ENCODE peak calls at places on chromosome 10, in eight cellular contexts. P, G, Z, J, I, U, D and V are unnamed samples. For H3K27me3, the result is how much of the 10 kb centered on the place peaks cover.

GRCh38 chr10:51389415-51390342 is 309.7 kb downstream of the CSTF2T start:
- DNase-seq in Z (peak), P (peak), J (peak), D (no peak), U (peak), I (no peak), G (peak), V (no peak)

GRCh38 chr10:59648711-59649201 is 60.9 kb downstream of the SLC16A9 start:
- DNase-seq in G (no peak), D (no peak), I (peak), Z (no peak), U (no peak), J (no peak), P (no peak), V (no peak)

GRCh38 chr10:71532878-71533277 is 136.2 kb downstream of the CDH23 start:
- DNase-seq in Z (no peak), J (no peak), I (no peak), D (no peak), P (no peak), G (no peak), U (no peak), V (no peak)

GRCh38 chr10:127907411-127908105 is 655 bp downstream of the PTPRE start:
- DNase-seq in G (no peak), J (no peak), P (no peak), U (no peak), Z (peak), I (no peak), D (peak), V (peak)

GRCh38 chr10:74418285-74418872 is 267.4 kb downstream of the ADK start:
- DNase-seq in Z (peak), P (no peak), D (no peak), I (no peak), G (no peak), J (no peak), U (no peak), V (peak)

GRCh38 chr10:122849900-122850605 is 4.4 kb upstream of the CUZD1 start:
- DNase-seq in U (no peak), Z (no peak), I (no peak), G (no peak), P (no peak), J (no peak), D (no peak), V (no peak)

GRCh38 chr10:88115968-88116367 is 252.5 kb downstream of the PTEN start:
- DNase-seq in I (no peak), Z (no peak), U (no peak), P (no peak), G (no peak), D (no peak), J (no peak), V (no peak)

GRCh38 chr10:17744395-17744841 is 7.6 kb upstream of the TMEM236 start:
- DNase-seq in I (no peak), U (no peak), P (no peak), J (no peak), Z (no peak), G (no peak), D (no peak), V (no peak)

GRCh38 chr10:84562592-84562991 is 234.2 kb downstream of the CCSER2 start:
- DNase-seq in P (no peak), G (no peak), D (no peak), J (no peak), U (no peak), I (no peak), Z (no peak), V (no peak)

GRCh38 chr10:102450374-102451104 is 804 bp downstream of the C10orf95 start:
- DNase-seq in D (peak), U (peak), J (peak), G (peak), I (peak), Z (peak), P (peak), V (peak)

GRCh38 chr10:130230611-130231010 is 94.4 kb downstream of the GLRX3 start:
- DNase-seq in P (no peak), G (no peak), U (no peak), J (no peak), Z (no peak), I (no peak), D (peak), V (no peak)

GRCh38 chr10:133378251-133379096 is 588 bp upstream of the PAOX start:
- DNase-seq in D (peak), G (peak), P (peak), U (peak), J (peak), I (peak), Z (peak), V (peak)

GRCh38 chr10:100826983-100827818 is 81.8 kb downstream of the PAX2 start:
- DNase-seq in P (no peak), Z (no peak), D (no peak), I (no peak), G (no peak), J (peak), U (no peak), V (no peak)

GRCh38 chr10:132884691-132885271 is 57.6 kb downstream of the CFAP46 start:
- DNase-seq in D (peak), G (no peak), J (no peak), Z (no peak), I (peak), U (no peak), P (no peak), V (peak)

GRCh38 chr10:61791216-61791615 is 110.3 kb upstream of the ARID5B start:
- DNase-seq in I (no peak), U (no peak), D (no peak), J (no peak), P (no peak), Z (peak), G (no peak), V (no peak)

GRCh38 chr10:29345144-29345892 is 56.4 kb downstream of the LYZL1 start:
- DNase-seq in U (no peak), I (no peak), G (no peak), Z (no peak), P (no peak), D (no peak), J (no peak), V (no peak)

GRCh38 chr10:15719899-15720634 is at the start of gene ITGA8:
- DNase-seq in G (no peak), Z (peak), I (peak), U (peak), D (peak), P (no peak), J (peak), V (no peak)

GRCh38 chr10:30503700-30504462 is 69.9 kb downstream of the MAP3K8 start:
- DNase-seq in U (no peak), G (no peak), J (no peak), Z (no peak), D (no peak), P (no peak), I (no peak), V (no peak)

GRCh38 chr10:18060217-18060616 is 80.0 kb upstream of the CACNB2 start:
- DNase-seq in P (no peak), J (no peak), D (no peak), G (no peak), U (no peak), Z (peak), I (peak), V (no peak)

GRCh38 chr10:122103592-122103991 is 114.6 kb downstream of the TACC2 start:
- DNase-seq in U (no peak), G (no peak), P (no peak), D (no peak), I (no peak), J (no peak), Z (no peak), V (no peak)

GRCh38 chr10:82986216-82986615 is 1111.2 kb downstream of the NRG3 start:
- DNase-seq in U (no peak), P (no peak), J (no peak), Z (no peak), G (no peak), D (no peak), I (no peak), V (no peak)

GRCh38 chr10:34736976-34737771 is 77.9 kb downstream of the PARD3 start:
- DNase-seq in I (no peak), U (no peak), P (no peak), Z (no peak), J (peak), G (no peak), D (no peak), V (no peak)

GRCh38 chr10:35218339-35218955 is 91.8 kb downstream of the CREM start:
- DNase-seq in D (peak), I (peak), P (peak), Z (peak), J (peak), G (peak), U (peak), V (peak)

GRCh38 chr10:69045441-69046300 is 42.2 kb upstream of the SRGN start:
- DNase-seq in Z (peak), P (no peak), J (no peak), I (no peak), U (peak), D (no peak), G (peak), V (no peak)

GRCh38 chr10:43209651-43210141 is 57.2 kb downstream of the RASGEF1A start:
- DNase-seq in I (no peak), Z (no peak), J (peak), D (peak), G (no peak), P (no peak), U (no peak), V (no peak)

GRCh38 chr10:67666416-67667043 is 29.5 kb downstream of the CTNNA3 start:
- DNase-seq in Z (peak), U (peak), D (no peak), G (peak), I (no peak), J (no peak), P (no peak), V (no peak)

GRCh38 chr10:108755661-108756060 is 1167.7 kb downstream of the XPNPEP1 start:
- DNase-seq in Z (no peak), U (no peak), J (no peak), G (no peak), I (no peak), P (no peak), D (no peak), V (no peak)

GRCh38 chr10:58806970-58807630 is 294.4 kb downstream of the BICC1 start:
- DNase-seq in Z (no peak), I (no peak), U (no peak), P (no peak), J (no peak), G (no peak), D (no peak), V (no peak)

GRCh38 chr10:104642311-104643022 is 1.4 kb downstream of the SORCS3 start:
- DNase-seq in P (no peak), I (no peak), J (peak), G (no peak), Z (no peak), U (peak), D (no peak), V (peak)

GRCh38 chr10:132506711-132507466 is 30.7 kb upstream of the INPP5A start:
- DNase-seq in G (no peak), J (no peak), Z (peak), I (peak), D (no peak), U (no peak), P (no peak), V (no peak)

GRCh38 chr10:81219758-81220157 is 655.2 kb upstream of the NRG3 start:
- DNase-seq in D (no peak), U (no peak), J (no peak), Z (no peak), I (no peak), G (no peak), P (no peak), V (no peak)

GRCh38 chr10:6916601-6917000 is 336.5 kb upstream of the PRKCQ start:
- DNase-seq in U (no peak), J (no peak), P (no peak), I (no peak), Z (peak), G (no peak), D (no peak), V (no peak)

GRCh38 chr10:33556581-33556980 is 222.1 kb upstream of the NRP1 start:
- DNase-seq in D (no peak), G (no peak), J (no peak), P (no peak), I (no peak), Z (no peak), U (no peak), V (no peak)

GRCh38 chr10:111023060-111023459 is 53.8 kb upstream of the ADRA2A start:
- DNase-seq in G (no peak), Z (no peak), I (no peak), P (no peak), U (no peak), J (no peak), D (no peak), V (no peak)

GRCh38 chr10:118816471-118817168 is 61.9 kb upstream of the CACUL1 start:
- DNase-seq in J (no peak), I (no peak), G (no peak), Z (no peak), D (no peak), P (no peak), U (no peak), V (no peak)

DNA sequence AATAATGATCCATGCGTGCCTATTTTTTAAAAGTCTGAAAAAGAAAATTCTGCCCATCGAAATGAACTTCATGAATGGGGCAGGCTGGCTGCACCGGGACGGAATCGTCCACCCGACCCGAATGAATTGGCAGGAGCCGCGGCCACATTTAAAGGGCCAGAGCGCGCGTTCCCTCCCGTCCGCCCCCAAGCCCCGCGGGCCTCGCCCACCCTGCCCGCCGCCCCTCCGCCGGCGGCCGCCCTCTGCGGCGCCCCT is 318 bp upstream of the GATA3 start:
- DNase-seq in Z (no peak), P (no peak), D (no peak), I (no peak), J (no peak), G (no peak), U (no peak), V (peak)
- H3K27me3 ChIP-seq in Z (half or more), P (under half), D (half or more), I (under half), J (half or more), G (under half), U (under half), V (half or more)

GRCh38 chr10:49183596-49184542 is 4.3 kb downstream of the TMEM273 start:
- DNase-seq in Z (no peak), G (peak), I (no peak), U (peak), J (no peak), P (no peak), D (peak), V (peak)

GRCh38 chr10:49182776-49183175 is 5.4 kb downstream of the TMEM273 start:
- DNase-seq in G (no peak), J (no peak), Z (no peak), D (no peak), U (no peak), I (no peak), P (no peak), V (no peak)

GRCh38 chr10:49185213-49185612 is 3.0 kb downstream of the TMEM273 start:
- DNase-seq in I (no peak), D (no peak), Z (no peak), G (no peak), U (no peak), J (no peak), P (no peak), V (no peak)

GRCh38 chr10:49186613-49187012 is 1.6 kb downstream of the TMEM273 start:
- DNase-seq in Z (no peak), J (no peak), D (no peak), P (no peak), U (no peak), I (no peak), G (no peak), V (no peak)

DNA sequence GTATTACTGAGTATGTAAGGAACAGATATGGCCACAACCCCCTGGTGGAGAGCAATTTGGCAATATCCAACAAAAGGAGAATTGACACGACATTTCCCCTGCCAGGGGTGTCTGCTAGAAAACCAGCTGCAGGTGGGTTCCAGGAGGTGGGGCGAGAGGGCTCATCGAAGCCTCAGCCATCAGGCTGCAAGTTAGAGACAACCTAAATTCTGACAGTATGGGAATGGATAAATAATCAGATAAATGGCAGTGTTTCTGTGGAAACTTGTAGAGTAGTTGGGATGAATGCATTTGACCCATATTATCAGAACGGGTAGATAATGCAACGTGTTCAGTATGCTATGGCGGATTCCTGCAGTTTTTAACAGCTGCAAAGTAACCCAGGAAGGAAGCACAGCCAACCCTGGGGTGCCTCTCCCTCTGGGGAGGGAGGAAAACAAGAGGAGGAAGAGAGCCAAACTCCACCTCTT is 3.5 kb downstream of the TMEM273 start:
- DNase-seq in P (no peak), Z (no peak), I (no peak), U (no peak), J (no peak), G (no peak), D (no peak), V (no peak)
- H3K27me3 ChIP-seq in P (under half), Z (under half), I (under half), U (under half), J (under half), G (under half), D (under half), V (under half)

GRCh38 chr10:1553951-1554350 is 183.4 kb downstream of the ADARB2 start:
- DNase-seq in I (no peak), Z (no peak), D (peak), P (no peak), G (no peak), J (no peak), U (no peak), V (no peak)
- H3K27me3 ChIP-seq in I (under half), Z (under half), D (under half), P (under half), G (under half), J (under half), U (under half), V (under half)

GRCh38 chr10:117801691-117802090 is 245.1 kb downstream of the RAB11FIP2 start:
- DNase-seq in I (no peak), U (no peak), J (no peak), P (no peak), G (no peak), Z (no peak), D (no peak), V (no peak)

GRCh38 chr10:117796394-117796793 is 250.3 kb downstream of the RAB11FIP2 start:
- DNase-seq in J (no peak), I (peak), P (no peak), U (no peak), G (no peak), Z (no peak), D (no peak), V (no peak)

GRCh38 chr10:117792214-117792613 is 249.7 kb downstream of the EMX2 start:
- DNase-seq in Z (no peak), U (no peak), J (no peak), D (no peak), I (no peak), G (no peak), P (no peak), V (no peak)

GRCh38 chr10:117797286-117797685 is 249.5 kb downstream of the RAB11FIP2 start:
- DNase-seq in U (no peak), J (no peak), P (no peak), D (no peak), G (no peak), Z (no peak), I (peak), V (no peak)
- H3K27me3 ChIP-seq in U (under half), J (under half), P (under half), D (under half), G (under half), Z (under half), I (under half), V (under half)

DNA sequence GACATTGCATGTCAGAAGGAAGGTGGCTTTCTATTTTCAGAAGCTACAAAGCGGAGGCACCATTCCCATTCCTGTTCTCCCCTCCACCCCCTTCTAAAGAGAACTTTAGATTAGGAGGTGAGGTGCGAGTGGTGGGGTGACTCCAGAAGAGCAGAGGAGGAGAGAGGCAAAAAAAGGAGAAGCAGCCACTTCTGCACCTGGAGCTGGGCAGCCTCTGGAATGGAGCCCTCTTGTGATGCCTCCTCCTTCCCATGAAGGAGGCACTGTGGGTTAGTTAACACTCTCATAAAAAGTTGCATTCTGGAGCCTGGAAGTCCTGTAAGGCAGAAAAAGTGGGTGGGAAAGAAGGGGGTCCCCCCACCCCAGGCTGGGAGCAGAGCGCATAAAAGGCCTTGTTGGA is 4.8 kb downstream of the PTF1A start:
- DNase-seq in U (no peak), P (no peak), J (no peak), I (no peak), Z (no peak), D (no peak), G (no peak), V (no peak)
- H3K27me3 ChIP-seq in U (under half), P (half or more), J (half or more), I (under half), Z (under half), D (half or more), G (under half), V (half or more)

DNA sequence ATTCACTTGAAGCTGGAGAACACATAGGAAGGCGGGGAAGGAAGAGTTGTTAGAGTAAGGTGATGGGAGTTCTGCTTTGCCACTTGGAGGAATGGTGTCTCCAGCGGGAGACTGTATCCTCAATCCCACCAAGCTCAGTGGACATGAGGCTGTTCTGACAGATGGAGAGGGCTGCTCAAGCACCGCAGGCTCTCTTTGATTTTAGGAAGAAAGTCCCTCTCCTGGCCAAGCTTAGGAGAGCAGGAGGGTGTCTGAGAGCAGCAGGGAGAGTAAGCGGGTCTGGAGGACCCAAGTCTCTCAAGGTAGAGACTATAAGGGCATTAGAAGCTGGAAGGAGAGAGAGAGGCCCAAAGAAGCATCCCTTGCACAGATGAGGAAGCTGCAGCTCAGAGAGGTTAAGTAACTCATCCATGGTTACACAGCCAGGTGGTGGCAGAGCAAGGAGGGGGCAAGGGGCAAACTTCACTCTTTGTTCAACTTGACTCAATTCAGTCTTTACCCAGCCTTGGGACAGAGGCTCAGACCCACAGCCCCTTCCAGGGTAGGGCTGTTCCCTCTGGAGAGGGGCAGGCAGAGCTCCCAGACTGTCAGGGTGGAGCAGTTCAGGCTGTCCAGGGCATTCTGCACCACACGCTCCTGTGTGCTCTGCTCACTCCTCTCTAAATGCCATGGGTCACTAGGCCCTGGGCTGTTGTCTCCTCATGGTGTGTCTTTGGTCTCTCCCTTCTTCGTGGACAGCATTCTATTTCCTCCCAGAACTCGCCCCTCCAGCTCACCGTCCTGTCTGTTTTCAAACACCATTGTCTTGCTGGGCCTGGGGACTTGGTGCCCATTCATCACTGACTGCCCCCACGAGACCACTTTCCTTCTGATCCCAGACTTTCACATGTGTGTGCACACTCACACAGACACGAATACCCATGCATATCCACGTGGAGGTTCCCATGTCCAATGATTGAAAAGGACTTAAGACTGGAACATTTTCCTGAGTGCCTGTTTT is 8.9 kb downstream of the CHAT start:
- DNase-seq in J (no peak), P (no peak), D (peak), U (no peak), Z (no peak), G (no peak), I (no peak), V (no peak)
- H3K27me3 ChIP-seq in J (under half), P (under half), D (under half), U (under half), Z (under half), G (under half), I (under half), V (under half)